ENCODE peak calls at places on chromosomes 11 and 22, in seven cellular contexts. K is left lobe of liver; S is CD8-positive, alpha-beta memory T cell; G is hepatic stellate cell; Z is NCI-H460; B is body of pancreas; D is ELF-1. H is an unnamed sample.

GRCh38 chr22:37498289-37498909 is 12.2 kb upstream of the MFNG start:
- DNase-seq in B (peak), D (peak), S (peak), K (no peak), Z (no peak), G (no peak), H (peak)

GRCh38 chr11:73322111-73322985 is 14.3 kb downstream of the ARHGEF17 start:
- DNase-seq in G (no peak), S (no peak), Z (no peak), B (no peak), D (no peak), K (no peak), H (no peak)

GRCh38 chr11:120959189-120959588 is 64.7 kb upstream of the TBCEL start:
- DNase-seq in D (no peak), Z (no peak), G (no peak), S (no peak), K (no peak), B (no peak), H (no peak)

GRCh38 chr11:116607027-116607426 is 165.8 kb downstream of the BUD13 start:
- DNase-seq in S (no peak), K (peak), G (no peak), B (no peak), D (no peak), Z (no peak), H (no peak)

GRCh38 chr22:35601743-35602633 is 15.1 kb downstream of the MB start:
- DNase-seq in Z (peak), G (no peak), S (no peak), D (no peak), K (no peak), B (peak), H (no peak)

GRCh38 chr22:29475550-29475949 is 4.5 kb upstream of the NEFH start:
- DNase-seq in B (no peak), S (no peak), G (no peak), Z (no peak), K (no peak), D (no peak), H (no peak)

GRCh38 chr11:12156301-12157140 is 46.1 kb downstream of the MICAL2 start:
- DNase-seq in B (no peak), D (no peak), Z (no peak), S (no peak), K (no peak), G (no peak), H (no peak)

GRCh38 chr11:124977006-124977405 is 23.0 kb downstream of the CCDC15 start:
- DNase-seq in Z (no peak), G (no peak), S (no peak), K (no peak), D (no peak), B (no peak), H (no peak)

GRCh38 chr11:60098508-60098907 is 10.0 kb downstream of the MS4A2 start:
- DNase-seq in D (no peak), B (no peak), S (no peak), Z (no peak), G (no peak), K (no peak), H (no peak)

GRCh38 chr22:31790240-31790639 is 36.4 kb downstream of the DEPDC5 start:
- DNase-seq in B (no peak), K (no peak), G (no peak), Z (no peak), S (no peak), D (no peak), H (no peak)

GRCh38 chr11:17746096-17746495 is 11.5 kb downstream of the KCNC1 start:
- DNase-seq in Z (no peak), S (no peak), G (no peak), K (no peak), D (no peak), B (no peak), H (no peak)

GRCh38 chr11:125164422-125165110 is at the start of gene PKNOX2:
- DNase-seq in K (peak), S (peak), G (peak), B (peak), D (peak), Z (peak), H (peak)

GRCh38 chr11:22471405-22471804 is 133.2 kb downstream of the SLC17A6 start:
- DNase-seq in D (no peak), G (no peak), S (no peak), Z (no peak), B (no peak), K (no peak), H (no peak)

GRCh38 chr22:45318168-45318557 is 8.4 kb downstream of the FAM118A start:
- DNase-seq in K (peak), Z (no peak), S (peak), B (peak), D (peak), G (peak), H (peak)

GRCh38 chr11:118114266-118114665 is 27.5 kb upstream of the SMIM35 start:
- DNase-seq in Z (no peak), G (no peak), K (no peak), S (no peak), B (no peak), D (no peak), H (no peak)

GRCh38 chr22:45181240-45181639 is 17.5 kb downstream of the NUP50 start:
- DNase-seq in B (no peak), G (no peak), D (no peak), S (no peak), K (no peak), Z (no peak), H (no peak)

GRCh38 chr11:337711-338110 is 17.1 kb upstream of the IFITM3 start:
- DNase-seq in G (no peak), S (no peak), B (no peak), K (no peak), D (no peak), Z (no peak), H (no peak)

GRCh38 chr22:32904044-32904443 is 102.5 kb downstream of the TIMP3 start:
- DNase-seq in D (peak), B (peak), K (no peak), G (peak), S (no peak), Z (peak), H (no peak)

GRCh38 chr22:36758792-36759271 is 17.1 kb downstream of the IFT27 start:
- DNase-seq in K (no peak), S (no peak), B (peak), Z (no peak), G (no peak), D (no peak), H (no peak)

GRCh38 chr22:21865041-21865440 is 2.4 kb downstream of the MAPK1 start:
- DNase-seq in G (peak), S (no peak), D (no peak), Z (peak), B (no peak), K (no peak), H (no peak)

GRCh38 chr11:104000798-104001197 is 35.6 kb upstream of the DDI1 start:
- DNase-seq in K (no peak), D (no peak), S (no peak), G (no peak), Z (no peak), B (no peak), H (no peak)

GRCh38 chr11:62664405-62665074 is 470 bp downstream of the C11orf98 start:
- DNase-seq in Z (no peak), G (no peak), K (no peak), B (peak), S (no peak), D (peak), H (no peak)

GRCh38 chr22:24230911-24231656 is 13.8 kb downstream of the GGT5 start:
- DNase-seq in S (peak), D (peak), K (peak), B (peak), Z (no peak), G (no peak), H (peak)

GRCh38 chr11:6559375-6559774 is 44.0 kb downstream of the RRP8 start:
- DNase-seq in S (no peak), D (no peak), K (no peak), G (no peak), Z (no peak), B (no peak), H (no peak)

GRCh38 chr22:36036167-36036624 is 7.6 kb upstream of the RBFOX2 start:
- DNase-seq in D (no peak), K (no peak), G (no peak), Z (no peak), B (no peak), S (no peak), H (no peak)

GRCh38 chr11:61254403-61255025 is 13.5 kb downstream of the PGA5 start:
- DNase-seq in S (peak), G (peak), B (peak), Z (peak), K (peak), D (peak), H (no peak)

GRCh38 chr11:1117970-1118369 is 39.8 kb upstream of the MUC5AC start:
- DNase-seq in K (no peak), B (peak), D (no peak), Z (no peak), G (no peak), S (no peak), H (no peak)

GRCh38 chr11:61579398-61580291 is 1.2 kb downstream of the SYT7 start:
- DNase-seq in S (no peak), Z (no peak), B (no peak), G (no peak), K (no peak), D (no peak), H (no peak)

GRCh38 chr22:37333724-37334460 is 51.6 kb downstream of the CYTH4 start:
- DNase-seq in K (no peak), S (no peak), Z (no peak), G (no peak), D (no peak), B (no peak), H (no peak)

GRCh38 chr22:33350961-33351360 is 292.8 kb upstream of the SYN3 start:
- DNase-seq in Z (no peak), K (no peak), S (no peak), G (no peak), D (no peak), B (no peak), H (no peak)

GRCh38 chr11:90855531-90855930 is 632.7 kb upstream of the CHORDC1 start:
- DNase-seq in G (no peak), B (no peak), D (no peak), S (no peak), K (no peak), Z (no peak), H (no peak)

H was measured in effector memory CD4-positive, alpha-beta T cell.